ENCODE peak calls at places on chromosomes 7 and 10, in six cellular contexts. O is HCT116, Z is suprapubic skin, D is spleen, R is sigmoid colon, E is stomach. T is an unnamed sample.

GRCh38 chr10:75127481-75127880 is 16.0 kb downstream of the SAMD8 start:
- DNase-seq in D (no peak), R (no peak), E (no peak), Z (no peak), O (no peak), T (no peak)

GRCh38 chr7:131071786-131072504 is 255.7 kb upstream of the MKLN1 start:
- DNase-seq in Z (no peak), O (no peak), E (peak), R (no peak), D (no peak), T (peak)

GRCh38 chr10:98292976-98293375 is 25.0 kb upstream of the LOXL4 start:
- DNase-seq in R (peak), E (no peak), Z (peak), O (no peak), D (no peak), T (no peak)

GRCh38 chr10:124138195-124138882 is 44.9 kb upstream of the CHST15 start:
- DNase-seq in R (peak), O (no peak), E (no peak), D (no peak), Z (no peak), T (no peak)

GRCh38 chr10:128268015-128268722 is 141.9 kb upstream of the MKI67 start:
- DNase-seq in O (peak), R (no peak), D (no peak), E (no peak), Z (no peak), T (no peak)

GRCh38 chr10:101812606-101813005 is 5.6 kb downstream of the OGA start:
- DNase-seq in R (no peak), E (no peak), D (no peak), O (no peak), Z (no peak), T (no peak)

GRCh38 chr7:142188846-142189245 is 69.0 kb downstream of the PRSS58 start:
- DNase-seq in D (no peak), Z (no peak), O (peak), R (no peak), E (no peak), T (no peak)

GRCh38 chr10:110508806-110509544 is 11.3 kb downstream of the DUSP5 start:
- DNase-seq in D (no peak), R (peak), O (no peak), Z (peak), E (no peak), T (no peak)

GRCh38 chr7:6273380-6273837 is 985 bp upstream of the CYTH3 start:
- DNase-seq in E (no peak), R (no peak), D (no peak), O (no peak), Z (no peak), T (no peak)

GRCh38 chr10:132265878-132266496 is 41.8 kb downstream of the STK32C start:
- DNase-seq in E (no peak), R (no peak), D (peak), Z (no peak), O (no peak), T (no peak)

GRCh38 chr10:33115720-33116119 is 157.7 kb upstream of the ITGB1 start:
- DNase-seq in Z (no peak), O (no peak), E (no peak), R (no peak), D (no peak), T (no peak)

GRCh38 chr10:30784896-30785605 is 155.5 kb upstream of the LYZL2 start:
- DNase-seq in D (peak), R (peak), Z (peak), E (peak), O (no peak), T (peak)

GRCh38 chr10:62632071-62632809 is 172.3 kb upstream of the ADO start:
- DNase-seq in E (no peak), R (no peak), Z (no peak), D (peak), O (no peak), T (peak)

GRCh38 chr7:47516386-47516785 is 65.5 kb downstream of the TNS3 start:
- DNase-seq in Z (no peak), E (no peak), R (no peak), D (peak), O (no peak), T (no peak)

GRCh38 chr10:26046073-26046684 is 112.2 kb downstream of the MYO3A start:
- DNase-seq in E (no peak), R (no peak), Z (no peak), O (no peak), D (no peak), T (no peak)

DNA sequence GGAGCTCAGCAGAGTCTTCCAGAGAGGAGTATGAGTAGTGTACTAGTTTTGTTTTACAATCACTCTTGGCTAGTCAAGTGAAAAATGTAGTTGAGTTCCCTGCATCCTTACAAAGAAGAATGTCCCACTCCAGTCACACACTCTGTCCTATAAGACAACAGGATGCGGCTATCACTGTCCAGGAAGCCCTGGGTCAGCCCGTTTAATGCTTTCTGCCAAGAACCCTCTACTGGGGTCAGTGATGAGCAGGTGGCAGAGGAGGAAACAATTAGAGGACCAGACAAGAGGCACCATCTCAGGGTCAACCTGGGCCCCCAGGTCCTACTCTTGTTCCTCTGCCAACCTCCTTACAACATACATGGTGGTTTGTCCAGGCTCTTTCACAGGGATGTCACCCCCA is 47.0 kb upstream of the PDLIM1 start:
- DNase-seq in O (no peak), Z (no peak), E (no peak), D (no peak), R (no peak), T (no peak)
- TF ChIP-seq POLR2AphosphoS5 in O (no peak), Z (no peak), E (no peak), D (no peak), R (no peak), T (no peak)

GRCh38 chr7:98862203-98862602 is 7.6 kb downstream of the TMEM130 start:
- DNase-seq in D (no peak), E (no peak), Z (no peak), O (no peak), R (no peak), T (no peak)
- TF ChIP-seq POLR2AphosphoS5 in D (no peak), E (no peak), Z (no peak), O (no peak), R (no peak), T (no peak)

DNA sequence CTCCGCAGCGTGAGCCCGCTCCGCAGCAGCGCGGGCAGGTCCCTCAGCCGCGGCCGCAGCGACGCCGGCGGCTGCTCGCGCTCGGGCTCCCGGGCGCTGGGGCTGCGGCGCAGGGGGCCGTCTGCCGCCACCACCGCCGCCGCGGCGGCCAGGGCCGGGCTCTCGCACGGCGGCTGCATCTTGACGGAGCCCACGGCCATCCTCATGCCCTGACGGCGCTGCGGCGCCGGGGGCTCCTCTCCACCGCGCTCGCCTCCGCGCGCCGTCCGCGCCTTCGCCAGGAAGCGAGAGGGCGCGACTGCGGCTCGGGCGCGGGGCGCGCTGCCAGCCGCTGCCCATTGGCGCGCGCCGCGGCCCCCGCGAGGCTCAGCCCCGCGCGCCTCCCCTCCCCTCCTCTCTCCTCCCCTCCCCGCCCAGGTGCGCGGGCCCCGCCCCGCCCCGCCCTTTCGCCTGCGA is at the start of gene RAPGEF5:
- DNase-seq in Z (no peak), E (peak), O (peak), R (no peak), D (peak), T (peak)
- TF ChIP-seq POLR2AphosphoS5 in Z (no peak), E (no peak), O (peak), R (no peak), D (peak), T (no peak)

GRCh38 chr10:5442056-5442989 is 30.0 kb downstream of the NET1 start:
- DNase-seq in R (no peak), D (no peak), Z (no peak), O (peak), E (no peak), T (no peak)
- TF ChIP-seq POLR2AphosphoS5 in R (no peak), D (no peak), Z (no peak), O (no peak), E (no peak), T (no peak)